ENCODE peak calls at places on chromosomes 7 and 10, in six cellular contexts. T is stimulated activated CD4-positive, alpha-beta T cell treated with anti-CD3 and anti-CD28 coated beads, Interleukin-15, amount 100 ng/mL, for 1 hour; A is activated T-cell treated with anti-CD3 and anti-CD28 coated beads for 1 hour; P is amniotic epithelial cell; I is ovary; J is NCI-H2081. M is an unnamed sample.

GRCh38 chr10:88270871-88271713 is 312.0 kb downstream of the RNLS start:
- DNase-seq in T (no peak), A (no peak), P (peak), I (peak), J (no peak), M (no peak)

GRCh38 chr7:82572195-82572880 is 128.8 kb upstream of the CACNA2D1 start:
- DNase-seq in T (peak), A (peak), P (peak), I (peak), J (peak), M (peak)

GRCh38 chr10:122029503-122030199 is 40.7 kb downstream of the TACC2 start:
- DNase-seq in T (no peak), A (no peak), P (no peak), I (no peak), J (no peak), M (no peak)

GRCh38 chr10:99836711-99837110 is 54.3 kb downstream of the ABCC2 start:
- DNase-seq in T (no peak), A (no peak), P (no peak), I (no peak), J (no peak), M (no peak)

GRCh38 chr10:71912431-71912830 is 51.8 kb upstream of the CHST3 start:
- DNase-seq in T (no peak), A (no peak), P (no peak), I (no peak), J (no peak), M (no peak)

GRCh38 chr10:26445411-26446031 is 7.4 kb downstream of the APBB1IP start:
- DNase-seq in T (no peak), A (no peak), P (no peak), I (no peak), J (no peak), M (no peak)

GRCh38 chr10:104334561-104334960 is 3.7 kb downstream of the ITPRIP start:
- DNase-seq in T (no peak), A (no peak), P (no peak), I (no peak), J (no peak), M (no peak)

GRCh38 chr7:138608292-138608691 is 92.9 kb downstream of the SVOPL start:
- DNase-seq in T (no peak), A (no peak), P (no peak), I (no peak), J (no peak), M (no peak)

GRCh38 chr7:3112499-3113134 is 69.0 kb upstream of the CARD11 start:
- DNase-seq in T (no peak), A (no peak), P (no peak), I (no peak), J (peak), M (no peak)

M was measured in naive B cell.